ENCODE peak calls at places on chromosome 19, in five cellular contexts. N, R, M, A and T are unnamed samples.
A peak's percentile ranks its signal among the peaks of the same experiment; 100 is the strongest.

GRCh38 chr19:990746-991145 is 6.6 kb downstream of the WDR18 start:
- DNase-seq in N (no peak), R (no peak), M (no peak), A (no peak), T (no peak)

GRCh38 chr19:40921005-40921897 is 39.2 kb upstream of the CYP2A7 start:
- DNase-seq in N (peak; percentile 47), R (no peak), M (no peak), A (no peak), T (no peak)

GRCh38 chr19:35404879-35405622 is 34.2 kb downstream of the GPR42 start:
- DNase-seq in N (no peak), R (peak; percentile 16), M (peak; percentile 76), A (peak; percentile 93), T (no peak)

GRCh38 chr19:5036733-5037681 is 68.1 kb downstream of the KDM4B start:
- DNase-seq in N (no peak), R (no peak), M (peak; percentile 64), A (peak; percentile 60), T (peak; percentile 80)

GRCh38 chr19:8311461-8312260 is 3.5 kb upstream of the CD320 start:
- DNase-seq in N (no peak), R (no peak), M (no peak), A (no peak), T (peak; percentile 46)

GRCh38 chr19:28299649-28300048 is 913.3 kb downstream of the UQCRFS1 start:
- DNase-seq in N (no peak), R (no peak), M (no peak), A (no peak), T (no peak)

GRCh38 chr19:7257148-7258041 is 36.8 kb downstream of the INSR start:
- DNase-seq in N (no peak), R (no peak), M (peak; percentile 37), A (peak; percentile 77), T (no peak)

GRCh38 chr19:38740932-38741331 is 3.3 kb downstream of the CAPN12 start:
- DNase-seq in N (no peak), R (no peak), M (no peak), A (no peak), T (no peak)

GRCh38 chr19:29550896-29551295 is 25.1 kb downstream of the VSTM2B start:
- DNase-seq in N (no peak), R (no peak), M (no peak), A (no peak), T (no peak)

GRCh38 chr19:49343127-49343526 is 7.9 kb downstream of the CD37 start:
- DNase-seq in N (no peak), R (no peak), M (no peak), A (no peak), T (no peak)